ENCODE peak calls at places on chromosomes 13 and 19, in six cellular contexts. F, O, S, D, U and C are unnamed samples.

GRCh38 chr13:105474983-105475382 is 1060.5 kb downstream of the EFNB2 start:
- DNase-seq in F (no peak), O (no peak), S (peak; percentile 30), D (no peak), U (no peak), C (no peak)

GRCh38 chr19:3186377-3186688 is 603 bp downstream of the NCLN start:
- DNase-seq in F (no peak), O (no peak), S (peak; percentile 60), D (no peak), U (no peak), C (no peak)

GRCh38 chr19:49512970-49513745 is 697 bp downstream of the FCGRT start:
- DNase-seq in F (no peak), O (no peak), S (peak; percentile 88), D (no peak), U (peak; percentile 72), C (no peak)

GRCh38 chr13:51559916-51560315 is 24.3 kb upstream of the WDFY2 start:
- DNase-seq in F (no peak), O (no peak), S (no peak), D (no peak), U (no peak), C (no peak)

GRCh38 chr13:98539655-98540054 is 37.3 kb downstream of the STK24 start:
- DNase-seq in F (no peak), O (no peak), S (no peak), D (no peak), U (no peak), C (no peak)

GRCh38 chr13:98384739-98385138 is 192.2 kb downstream of the STK24 start:
- DNase-seq in F (no peak), O (no peak), S (no peak), D (no peak), U (no peak), C (no peak)

GRCh38 chr13:112839347-112840105 is 129.5 kb upstream of the MCF2L start:
- DNase-seq in F (no peak), O (no peak), S (no peak), D (no peak), U (no peak), C (no peak)

GRCh38 chr19:9175326-9175725 is 3.5 kb upstream of the OR7D2 start:
- DNase-seq in F (no peak), O (no peak), S (no peak), D (no peak), U (no peak), C (no peak)

GRCh38 chr13:93878675-93879074 is 600.8 kb downstream of the DCT start:
- DNase-seq in F (no peak), O (no peak), S (no peak), D (no peak), U (no peak), C (no peak)

GRCh38 chr19:16901491-16902175 is 12.8 kb downstream of the F2RL3 start:
- DNase-seq in F (no peak), O (no peak), S (peak; percentile 51), D (no peak), U (peak; percentile 72), C (no peak)

GRCh38 chr13:38564751-38565150 is 122.1 kb upstream of the FREM2 start:
- DNase-seq in F (no peak), O (no peak), S (no peak), D (no peak), U (no peak), C (no peak)

GRCh38 chr13:46124967-46125933 is 20.4 kb upstream of the CPB2 start:
- DNase-seq in F (no peak), O (no peak), S (no peak), D (no peak), U (no peak), C (no peak)

GRCh38 chr19:49863935-49864320 is 3.4 kb downstream of the PNKP start:
- DNase-seq in F (no peak), O (no peak), S (no peak), D (no peak), U (no peak), C (no peak)

GRCh38 chr13:42119091-42119490 is 70.6 kb downstream of the DGKH start:
- DNase-seq in F (no peak), O (no peak), S (no peak), D (no peak), U (no peak), C (no peak)

GRCh38 chr13:105165449-105166125 is 1369.9 kb downstream of the EFNB2 start:
- DNase-seq in F (peak; percentile 15), O (no peak), S (no peak), D (no peak), U (no peak), C (no peak)

GRCh38 chr13:108082481-108082880 is 132.9 kb downstream of the LIG4 start:
- DNase-seq in F (no peak), O (no peak), S (no peak), D (no peak), U (no peak), C (no peak)

GRCh38 chr19:3358392-3358918 is 7.9 kb upstream of the NFIC start:
- DNase-seq in F (no peak), O (no peak), S (peak; percentile 74), D (no peak), U (peak; percentile 69), C (no peak)

GRCh38 chr13:75421987-75422386 is 60.0 kb downstream of the TBC1D4 start:
- DNase-seq in F (no peak), O (no peak), S (no peak), D (no peak), U (no peak), C (no peak)

GRCh38 chr19:12777217-12778019 is 2.1 kb upstream of the HOOK2 start:
- DNase-seq in F (no peak), O (peak; percentile 80), S (peak; percentile 89), D (no peak), U (peak; percentile 72), C (peak; percentile 80)

GRCh38 chr13:113724016-113724758 is 34.8 kb upstream of the TMEM255B start:
- DNase-seq in F (no peak), O (no peak), S (no peak), D (no peak), U (no peak), C (no peak)

GRCh38 chr19:15393963-15394362 is 14.4 kb upstream of the AKAP8 start:
- DNase-seq in F (no peak), O (no peak), S (no peak), D (no peak), U (no peak), C (no peak)

GRCh38 chr13:46062190-46062589 is 9.6 kb upstream of the ZC3H13 start:
- DNase-seq in F (no peak), O (no peak), S (no peak), D (no peak), U (no peak), C (no peak)

GRCh38 chr13:30319130-30319529 is 11.8 kb upstream of the KATNAL1 start:
- DNase-seq in F (no peak), O (no peak), S (no peak), D (no peak), U (no peak), C (no peak)

GRCh38 chr19:9032136-9032626 is 22.0 kb upstream of the MUC16 start:
- DNase-seq in F (no peak), O (no peak), S (no peak), D (no peak), U (no peak), C (no peak)

GRCh38 chr13:29958476-29958875 is 108.1 kb upstream of the UBL3 start:
- DNase-seq in F (no peak), O (no peak), S (no peak), D (no peak), U (no peak), C (no peak)

GRCh38 chr13:89465366-89465765 is 1794.2 kb downstream of the SLITRK5 start:
- DNase-seq in F (peak; percentile 3), O (no peak), S (no peak), D (no peak), U (no peak), C (no peak)

GRCh38 chr13:80870186-80870585 is 529.3 kb upstream of the SPRY2 start:
- DNase-seq in F (no peak), O (no peak), S (no peak), D (no peak), U (no peak), C (no peak)

GRCh38 chr13:80877209-80877943 is 536.5 kb upstream of the SPRY2 start:
- DNase-seq in F (no peak), O (no peak), S (no peak), D (no peak), U (no peak), C (no peak)

GRCh38 chr13:80877944-80878241 is 537.0 kb upstream of the SPRY2 start:
- DNase-seq in F (no peak), O (no peak), S (no peak), D (no peak), U (no peak), C (no peak)

GRCh38 chr13:80871481-80871880 is 530.6 kb upstream of the SPRY2 start:
- DNase-seq in F (no peak), O (no peak), S (no peak), D (no peak), U (no peak), C (no peak)

GRCh38 chr13:80873589-80873988 is 532.7 kb upstream of the SPRY2 start:
- DNase-seq in F (peak; percentile 33), O (no peak), S (no peak), D (no peak), U (no peak), C (no peak)
- TF ChIP-seq TAF1 in F (no peak), O (no peak), S (no peak), D (no peak), U (no peak), C (no peak)

DNA sequence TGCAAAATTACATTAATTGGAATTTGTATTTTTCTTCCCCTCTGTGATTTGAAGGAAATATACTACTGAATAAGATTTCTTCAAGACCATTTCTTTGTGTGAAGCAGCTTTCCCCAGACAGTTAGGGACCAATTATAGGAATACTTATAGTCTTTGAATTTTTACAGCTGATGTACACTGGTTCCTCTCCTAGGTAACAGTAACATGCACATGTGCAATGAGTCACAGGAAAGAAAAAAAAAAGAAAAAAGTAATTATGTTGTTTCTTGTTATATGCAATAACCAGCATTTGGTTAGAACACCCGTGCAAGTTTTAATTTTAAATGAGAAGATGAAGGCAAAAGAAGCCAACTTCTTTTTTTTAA is 81.9 kb downstream of the PCDH9 start:
- DNase-seq in F (no peak), O (no peak), S (no peak), D (no peak), U (no peak), C (no peak)
- TF ChIP-seq TAF1 in F (no peak), O (no peak), S (no peak), D (no peak), U (no peak), C (no peak)

GRCh38 chr13:47326061-47326460 is 429.2 kb upstream of the HTR2A start:
- DNase-seq in F (no peak), O (no peak), S (no peak), D (no peak), U (no peak), C (no peak)

GRCh38 chr13:47330031-47330430 is 433.2 kb upstream of the HTR2A start:
- DNase-seq in F (no peak), O (no peak), S (no peak), D (no peak), U (no peak), C (no peak)

GRCh38 chr13:47332149-47332548 is 435.3 kb upstream of the HTR2A start:
- DNase-seq in F (no peak), O (no peak), S (no peak), D (no peak), U (no peak), C (no peak)

GRCh38 chr13:47327856-47328255 is 431.0 kb upstream of the HTR2A start:
- DNase-seq in F (no peak), O (no peak), S (no peak), D (no peak), U (no peak), C (no peak)
- TF ChIP-seq TAF1 in F (no peak), O (no peak), S (no peak), D (no peak), U (no peak), C (no peak)

GRCh38 chr13:19818223-19818842 is 35.6 kb upstream of the PSPC1 start:
- DNase-seq in F (no peak), O (no peak), S (peak; percentile 57), D (peak; percentile 77), U (peak; percentile 14), C (no peak)
- TF ChIP-seq TAF1 in F (no peak), O (no peak), S (no peak), D (no peak), U (no peak), C (no peak)